ENCODE peak calls at places on chromosomes 11 and 22, in ten cellular contexts. R, N, H, P, E, S, Y, D, V and M are unnamed samples.

GRCh38 chr11:114257621-114258558 is 38.3 kb upstream of the NNMT start:
- DNase-seq in E (peak), V (no peak), R (no peak), Y (no peak), S (peak), D (peak), H (peak), P (peak), N (peak), M (no peak)

GRCh38 chr11:122853261-122853660 is 15.0 kb downstream of the CRTAM start:
- DNase-seq in H (no peak), P (no peak), Y (no peak), D (no peak), R (no peak), S (no peak), N (no peak), E (no peak), V (no peak), M (no peak)

GRCh38 chr11:80521592-80521991 is 1080.8 kb upstream of the TENM4 start:
- DNase-seq in R (no peak), N (no peak), Y (peak), P (no peak), V (no peak), D (peak), S (no peak), H (no peak), E (no peak), M (no peak)

GRCh38 chr11:119520966-119521365 is 98.0 kb upstream of the THY1 start:
- DNase-seq in R (no peak), V (no peak), D (no peak), Y (no peak), P (no peak), H (no peak), N (no peak), S (no peak), E (no peak), M (no peak)

GRCh38 chr11:76543006-76543703 is 98.3 kb downstream of the EMSY start:
- DNase-seq in S (no peak), V (no peak), H (no peak), Y (peak), D (no peak), N (peak), R (no peak), E (peak), P (no peak), M (no peak)

GRCh38 chr11:126914941-126915340 is 85.6 kb downstream of the KIRREL3 start:
- DNase-seq in Y (no peak), P (no peak), V (peak), D (peak), E (no peak), N (peak), R (peak), H (no peak), S (no peak), M (no peak)

GRCh38 chr11:102172127-102172848 is 62.0 kb downstream of the YAP1 start:
- DNase-seq in Y (peak), E (no peak), H (peak), V (no peak), P (no peak), R (no peak), N (peak), D (peak), S (no peak), M (no peak)

GRCh38 chr11:93476796-93477195 is 66.4 kb downstream of the SMCO4 start:
- DNase-seq in R (peak), S (no peak), Y (peak), D (peak), H (no peak), P (no peak), V (peak), N (peak), E (no peak), M (no peak)

GRCh38 chr11:117468888-117469287 is 141.2 kb downstream of the CEP164 start:
- DNase-seq in Y (no peak), N (no peak), S (no peak), P (no peak), R (no peak), H (no peak), D (no peak), V (no peak), E (no peak), M (no peak)
- TF ChIP-seq CTCF in Y (no peak), N (no peak), S (no peak), P (no peak), R (no peak), H (no peak), D (no peak), V (no peak), E (no peak), M (no peak)

DNA sequence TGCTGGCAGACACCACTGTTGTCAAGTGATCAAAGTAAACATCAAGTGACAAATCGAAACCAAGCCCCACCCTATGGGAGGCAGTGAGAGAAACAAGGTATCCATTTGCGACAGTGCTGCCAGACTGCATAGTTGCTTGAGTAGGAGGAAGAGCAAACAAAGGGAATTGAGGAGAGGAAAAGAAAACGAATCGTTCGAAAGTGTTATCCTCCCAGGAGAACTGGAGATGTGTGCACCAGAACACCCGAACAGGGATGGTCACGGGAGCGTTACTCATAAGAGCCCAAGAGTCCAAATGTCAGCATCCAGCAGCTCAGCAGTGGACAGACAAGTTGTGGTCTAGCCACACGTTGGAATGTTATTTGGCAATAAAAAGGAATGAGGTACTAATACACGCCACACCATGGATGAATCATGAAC is 58.4 kb upstream of the NUP50 start:
- DNase-seq in Y (peak), E (no peak), V (no peak), S (peak), P (no peak), N (peak), D (peak), R (peak), H (no peak), M (no peak)
- TF ChIP-seq CTCF in Y (no peak), E (no peak), V (no peak), S (no peak), P (no peak), N (no peak), D (no peak), R (no peak), H (no peak), M (no peak)

DNA sequence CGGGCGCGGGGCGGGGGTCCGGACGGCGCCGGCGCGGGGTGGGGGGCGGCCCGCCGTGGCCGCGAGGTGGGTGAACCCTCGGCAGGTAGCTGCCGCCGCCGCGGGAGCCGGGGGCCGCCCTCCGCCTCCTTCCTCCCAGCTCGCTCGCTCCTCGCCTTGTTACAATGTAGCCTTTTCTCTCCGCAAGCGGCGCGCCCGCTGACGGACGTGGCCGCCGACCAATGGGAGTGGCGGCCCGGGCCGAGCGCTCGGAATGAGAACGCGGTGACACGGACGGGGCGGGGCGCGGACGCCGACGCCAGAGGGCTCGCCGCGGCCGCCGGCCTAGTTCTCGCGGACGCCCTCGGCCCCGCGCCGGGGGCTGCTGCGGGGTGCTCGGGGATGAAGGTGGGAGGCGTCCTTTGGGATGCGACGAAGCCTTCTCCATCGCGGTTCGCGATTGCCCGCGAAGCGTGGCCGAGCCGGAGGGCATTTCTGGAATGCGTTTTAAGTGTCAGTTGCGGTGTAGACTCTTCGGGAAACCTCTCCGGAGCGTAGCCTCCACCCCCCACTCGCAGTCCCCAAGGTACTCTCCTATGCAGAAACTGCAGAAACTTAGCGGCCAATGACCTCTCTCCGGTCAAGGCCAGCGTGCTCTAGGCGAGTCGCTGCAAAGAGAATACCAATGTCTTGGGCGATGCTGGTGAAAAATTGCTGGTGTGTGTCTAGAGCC is 734 bp downstream of the PRDM11 start:
- DNase-seq in D (peak), N (peak), H (peak), P (peak), S (peak), E (peak), Y (peak), V (peak), R (peak), M (peak)
- TF ChIP-seq CTCF in D (no peak), N (no peak), H (peak), P (no peak), S (peak), E (no peak), Y (no peak), V (no peak), R (no peak), M (peak)

DNA sequence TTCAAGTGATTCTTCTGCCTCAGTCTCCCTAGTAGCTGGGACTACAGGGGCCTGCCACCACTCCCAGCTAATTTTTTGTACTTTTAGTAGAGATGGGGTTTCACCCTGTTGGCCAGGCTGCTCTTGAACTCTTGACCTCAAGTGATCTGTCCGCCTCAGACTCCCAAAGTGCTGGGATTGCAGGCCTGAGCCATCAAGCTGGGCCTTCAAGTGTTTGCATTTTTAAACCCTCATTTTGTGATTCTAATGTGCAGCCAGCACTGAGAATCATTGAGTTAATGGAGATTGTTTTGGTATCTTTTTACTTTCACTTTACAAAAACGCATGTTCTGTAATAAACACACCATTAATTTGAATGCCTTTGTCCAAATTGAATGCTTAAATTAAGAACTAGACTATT is 3.4 kb downstream of the TYR start:
- DNase-seq in V (no peak), P (no peak), Y (no peak), D (no peak), R (no peak), S (no peak), N (no peak), H (peak), E (no peak), M (no peak)
- TF ChIP-seq CTCF in V (no peak), P (no peak), Y (no peak), D (no peak), R (no peak), S (no peak), N (no peak), H (no peak), E (no peak), M (no peak)

DNA sequence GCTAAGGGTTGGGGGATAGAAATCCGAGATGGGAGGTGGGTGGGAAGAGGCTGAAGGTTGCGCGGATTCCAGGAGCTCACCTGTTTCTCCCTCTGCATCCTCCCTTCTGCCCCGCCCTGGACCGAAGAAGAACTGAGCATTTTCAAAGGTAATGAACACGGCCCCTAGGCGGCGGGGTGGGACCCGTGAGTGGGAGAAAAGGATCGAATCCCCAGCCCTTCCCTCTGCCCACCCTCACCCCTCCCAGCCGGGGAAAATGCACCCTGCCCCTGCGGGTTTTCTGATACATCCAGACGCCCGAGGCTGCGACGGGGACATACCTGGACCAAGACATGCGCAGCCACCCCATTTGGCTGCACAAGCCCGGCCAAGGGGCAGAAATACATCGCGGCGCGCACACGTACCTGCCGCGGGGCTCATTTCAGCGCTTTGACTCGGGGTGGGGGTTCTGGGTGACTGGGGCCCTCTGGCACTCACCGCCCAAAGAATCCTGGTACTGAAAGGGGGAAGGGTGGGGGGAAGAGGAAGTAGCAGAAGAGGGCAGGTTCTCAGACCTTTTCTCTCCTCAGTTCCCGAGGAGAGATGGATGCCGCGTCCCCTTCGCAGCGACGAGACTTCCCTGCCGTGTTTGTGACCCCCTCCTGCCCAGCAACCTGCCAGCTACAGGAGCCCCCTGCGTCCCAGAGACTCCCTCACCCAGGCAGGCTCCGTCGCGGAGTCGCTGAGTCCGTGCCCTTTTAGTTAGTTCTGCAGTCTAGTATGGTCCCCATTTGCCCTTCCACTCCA is 6.0 kb downstream of the VSIG2 start:
- DNase-seq in Y (peak), S (no peak), D (no peak), V (no peak), N (no peak), P (no peak), H (peak), E (no peak), R (no peak), M (no peak)
- TF ChIP-seq CTCF in Y (peak), S (peak), D (peak), V (peak), N (peak), P (no peak), H (peak), E (no peak), R (peak), M (peak)

GRCh38 chr22:43164636-43165035 is 13.3 kb downstream of the TSPO start:
- DNase-seq in E (no peak), S (no peak), N (no peak), H (peak), P (no peak), D (no peak), R (no peak), Y (no peak), V (no peak), M (no peak)
- TF ChIP-seq CTCF in E (no peak), S (no peak), N (no peak), H (no peak), P (no peak), D (no peak), R (no peak), Y (no peak), V (no peak), M (no peak)

GRCh38 chr11:117205211-117205818 is 6.1 kb downstream of the TAGLN start:
- DNase-seq in N (no peak), E (no peak), R (no peak), D (no peak), P (no peak), S (no peak), Y (no peak), V (no peak), H (peak), M (no peak)
- TF ChIP-seq CTCF in N (no peak), E (no peak), R (no peak), D (no peak), P (no peak), S (no peak), Y (no peak), V (no peak), H (no peak), M (no peak)